ENCODE peak calls at places on chromosomes 1 and 21, in ten cellular contexts. One of them, this sample, is unnamed. For H3K4me1, the result is how much of the 10 kb centered on the place peaks cover.

GRCh38 chr1:214453109-214453722 is 98.2 kb downstream of the PTPN14 start:
- DNase-seq in psoas muscle: no peak
- DNase-seq in cardiac muscle cell: no peak
- DNase-seq in upper lobe of left lung: no peak
- DNase-seq in HCT116: no peak
- DNase-seq in tibial nerve: no peak
- DNase-seq in left ventricle myocardium inferior: no peak
- DNase-seq in GM23338: no peak
- DNase-seq in astrocyte: peak
- DNase-seq in CD8-positive, alpha-beta T cell: no peak
- DNase-seq in this sample: no peak

GRCh38 chr1:56644064-56644940 is 812 bp upstream of the PRKAA2 start:
- DNase-seq in psoas muscle: peak
- DNase-seq in cardiac muscle cell: peak
- DNase-seq in upper lobe of left lung: no peak
- DNase-seq in HCT116: no peak
- DNase-seq in tibial nerve: no peak
- DNase-seq in left ventricle myocardium inferior: no peak
- DNase-seq in GM23338: no peak
- DNase-seq in astrocyte: no peak
- DNase-seq in CD8-positive, alpha-beta T cell: no peak
- DNase-seq in this sample: no peak

GRCh38 chr1:10824821-10825540 is 28.5 kb upstream of the CASZ1 start:
- DNase-seq in psoas muscle: no peak
- DNase-seq in cardiac muscle cell: no peak
- DNase-seq in upper lobe of left lung: no peak
- DNase-seq in HCT116: peak
- DNase-seq in tibial nerve: no peak
- DNase-seq in left ventricle myocardium inferior: no peak
- DNase-seq in GM23338: no peak
- DNase-seq in astrocyte: peak
- DNase-seq in CD8-positive, alpha-beta T cell: no peak
- DNase-seq in this sample: no peak

GRCh38 chr1:108780937-108781574 is 34.6 kb downstream of the STXBP3 start:
- DNase-seq in psoas muscle: no peak
- DNase-seq in cardiac muscle cell: no peak
- DNase-seq in upper lobe of left lung: no peak
- DNase-seq in HCT116: no peak
- DNase-seq in tibial nerve: no peak
- DNase-seq in left ventricle myocardium inferior: no peak
- DNase-seq in GM23338: peak
- DNase-seq in astrocyte: no peak
- DNase-seq in CD8-positive, alpha-beta T cell: no peak
- DNase-seq in this sample: no peak

GRCh38 chr1:81114191-81114590 is 686.5 kb upstream of the ADGRL2 start:
- DNase-seq in psoas muscle: no peak
- DNase-seq in cardiac muscle cell: no peak
- DNase-seq in upper lobe of left lung: no peak
- DNase-seq in HCT116: no peak
- DNase-seq in tibial nerve: no peak
- DNase-seq in left ventricle myocardium inferior: no peak
- DNase-seq in GM23338: peak
- DNase-seq in astrocyte: no peak
- DNase-seq in CD8-positive, alpha-beta T cell: no peak
- DNase-seq in this sample: no peak

GRCh38 chr1:4549933-4550332 is 104.5 kb upstream of the AJAP1 start:
- DNase-seq in psoas muscle: no peak
- DNase-seq in cardiac muscle cell: no peak
- DNase-seq in upper lobe of left lung: no peak
- DNase-seq in HCT116: no peak
- DNase-seq in tibial nerve: no peak
- DNase-seq in left ventricle myocardium inferior: no peak
- DNase-seq in GM23338: peak
- DNase-seq in astrocyte: no peak
- DNase-seq in CD8-positive, alpha-beta T cell: no peak
- DNase-seq in this sample: no peak

GRCh38 chr21:17732306-17732705 is 86.8 kb downstream of the C21orf91 start:
- DNase-seq in psoas muscle: no peak
- DNase-seq in cardiac muscle cell: no peak
- DNase-seq in upper lobe of left lung: no peak
- DNase-seq in HCT116: no peak
- DNase-seq in tibial nerve: no peak
- DNase-seq in left ventricle myocardium inferior: no peak
- DNase-seq in GM23338: no peak
- DNase-seq in astrocyte: peak
- DNase-seq in CD8-positive, alpha-beta T cell: no peak
- DNase-seq in this sample: no peak

GRCh38 chr1:230753586-230754251 is 6.5 kb downstream of the CAPN9 start:
- DNase-seq in psoas muscle: no peak
- DNase-seq in cardiac muscle cell: peak
- DNase-seq in upper lobe of left lung: peak
- DNase-seq in HCT116: peak
- DNase-seq in tibial nerve: no peak
- DNase-seq in left ventricle myocardium inferior: peak
- DNase-seq in GM23338: peak
- DNase-seq in astrocyte: no peak
- DNase-seq in CD8-positive, alpha-beta T cell: no peak
- DNase-seq in this sample: peak

GRCh38 chr1:5910666-5911065 is 81.6 kb downstream of the NPHP4 start:
- DNase-seq in psoas muscle: no peak
- DNase-seq in cardiac muscle cell: no peak
- DNase-seq in upper lobe of left lung: no peak
- DNase-seq in HCT116: no peak
- DNase-seq in tibial nerve: no peak
- DNase-seq in left ventricle myocardium inferior: no peak
- DNase-seq in GM23338: no peak
- DNase-seq in astrocyte: no peak
- DNase-seq in CD8-positive, alpha-beta T cell: no peak
- DNase-seq in this sample: no peak

GRCh38 chr1:158259117-158259516 is 4.9 kb downstream of the CD1A start:
- DNase-seq in psoas muscle: no peak
- DNase-seq in cardiac muscle cell: no peak
- DNase-seq in upper lobe of left lung: no peak
- DNase-seq in HCT116: no peak
- DNase-seq in tibial nerve: no peak
- DNase-seq in left ventricle myocardium inferior: no peak
- DNase-seq in GM23338: no peak
- DNase-seq in astrocyte: no peak
- DNase-seq in CD8-positive, alpha-beta T cell: no peak
- DNase-seq in this sample: no peak

GRCh38 chr1:198340139-198340538 is 183.3 kb downstream of the NEK7 start:
- DNase-seq in psoas muscle: no peak
- DNase-seq in cardiac muscle cell: no peak
- DNase-seq in upper lobe of left lung: no peak
- DNase-seq in HCT116: no peak
- DNase-seq in tibial nerve: no peak
- DNase-seq in left ventricle myocardium inferior: no peak
- DNase-seq in GM23338: no peak
- DNase-seq in astrocyte: no peak
- DNase-seq in CD8-positive, alpha-beta T cell: no peak
- DNase-seq in this sample: no peak

GRCh38 chr21:31915566-31915965 is 42.7 kb downstream of the HUNK start:
- DNase-seq in psoas muscle: no peak
- DNase-seq in cardiac muscle cell: no peak
- DNase-seq in upper lobe of left lung: no peak
- DNase-seq in HCT116: no peak
- DNase-seq in tibial nerve: no peak
- DNase-seq in left ventricle myocardium inferior: no peak
- DNase-seq in GM23338: no peak
- DNase-seq in astrocyte: no peak
- DNase-seq in CD8-positive, alpha-beta T cell: no peak
- DNase-seq in this sample: no peak

GRCh38 chr1:227913969-227914791 is 33.6 kb downstream of the WNT9A start:
- DNase-seq in psoas muscle: no peak
- DNase-seq in cardiac muscle cell: no peak
- DNase-seq in upper lobe of left lung: no peak
- DNase-seq in HCT116: no peak
- DNase-seq in tibial nerve: no peak
- DNase-seq in left ventricle myocardium inferior: no peak
- DNase-seq in GM23338: peak
- DNase-seq in astrocyte: no peak
- DNase-seq in CD8-positive, alpha-beta T cell: no peak
- DNase-seq in this sample: no peak

GRCh38 chr1:36109041-36109679 is 15.9 kb downstream of the COL8A2 start:
- DNase-seq in psoas muscle: no peak
- DNase-seq in cardiac muscle cell: no peak
- DNase-seq in upper lobe of left lung: no peak
- DNase-seq in HCT116: no peak
- DNase-seq in tibial nerve: no peak
- DNase-seq in left ventricle myocardium inferior: no peak
- DNase-seq in GM23338: no peak
- DNase-seq in astrocyte: peak
- DNase-seq in CD8-positive, alpha-beta T cell: peak
- DNase-seq in this sample: no peak

GRCh38 chr21:27246741-27247140 is 279.9 kb upstream of the ADAMTS5 start:
- DNase-seq in psoas muscle: no peak
- DNase-seq in cardiac muscle cell: no peak
- DNase-seq in upper lobe of left lung: no peak
- DNase-seq in HCT116: no peak
- DNase-seq in tibial nerve: no peak
- DNase-seq in left ventricle myocardium inferior: no peak
- DNase-seq in GM23338: no peak
- DNase-seq in astrocyte: peak
- DNase-seq in CD8-positive, alpha-beta T cell: no peak
- DNase-seq in this sample: no peak

GRCh38 chr1:200979574-200980451 is 43.7 kb downstream of the KIF21B start:
- DNase-seq in psoas muscle: no peak
- DNase-seq in cardiac muscle cell: no peak
- DNase-seq in upper lobe of left lung: no peak
- DNase-seq in HCT116: peak
- DNase-seq in tibial nerve: no peak
- DNase-seq in left ventricle myocardium inferior: no peak
- DNase-seq in GM23338: peak
- DNase-seq in astrocyte: no peak
- DNase-seq in CD8-positive, alpha-beta T cell: peak
- DNase-seq in this sample: no peak

GRCh38 chr1:167455786-167456446 is 62.4 kb downstream of the CD247 start:
- DNase-seq in psoas muscle: no peak
- DNase-seq in cardiac muscle cell: peak
- DNase-seq in upper lobe of left lung: no peak
- DNase-seq in HCT116: no peak
- DNase-seq in tibial nerve: no peak
- DNase-seq in left ventricle myocardium inferior: peak
- DNase-seq in GM23338: peak
- DNase-seq in astrocyte: no peak
- DNase-seq in CD8-positive, alpha-beta T cell: no peak
- DNase-seq in this sample: no peak

GRCh38 chr1:221772107-221772506 is 30.2 kb upstream of the DUSP10 start:
- DNase-seq in psoas muscle: no peak
- DNase-seq in cardiac muscle cell: no peak
- DNase-seq in upper lobe of left lung: no peak
- DNase-seq in HCT116: no peak
- DNase-seq in tibial nerve: no peak
- DNase-seq in left ventricle myocardium inferior: no peak
- DNase-seq in GM23338: no peak
- DNase-seq in astrocyte: no peak
- DNase-seq in CD8-positive, alpha-beta T cell: no peak
- DNase-seq in this sample: no peak

GRCh38 chr1:27626031-27626935 is 8.7 kb downstream of the FGR start:
- DNase-seq in psoas muscle: no peak
- DNase-seq in cardiac muscle cell: no peak
- DNase-seq in upper lobe of left lung: no peak
- DNase-seq in HCT116: no peak
- DNase-seq in tibial nerve: no peak
- DNase-seq in left ventricle myocardium inferior: no peak
- DNase-seq in GM23338: no peak
- DNase-seq in astrocyte: no peak
- DNase-seq in CD8-positive, alpha-beta T cell: no peak
- DNase-seq in this sample: no peak
- H3K4me1 ChIP-seq in psoas muscle: under half
- H3K4me1 ChIP-seq in cardiac muscle cell: under half
- H3K4me1 ChIP-seq in upper lobe of left lung: half or more
- H3K4me1 ChIP-seq in HCT116: under half
- H3K4me1 ChIP-seq in tibial nerve: under half
- H3K4me1 ChIP-seq in left ventricle myocardium inferior: half or more
- H3K4me1 ChIP-seq in GM23338: under half
- H3K4me1 ChIP-seq in astrocyte: under half
- H3K4me1 ChIP-seq in CD8-positive, alpha-beta T cell: half or more
- H3K4me1 ChIP-seq in this sample: half or more

DNA sequence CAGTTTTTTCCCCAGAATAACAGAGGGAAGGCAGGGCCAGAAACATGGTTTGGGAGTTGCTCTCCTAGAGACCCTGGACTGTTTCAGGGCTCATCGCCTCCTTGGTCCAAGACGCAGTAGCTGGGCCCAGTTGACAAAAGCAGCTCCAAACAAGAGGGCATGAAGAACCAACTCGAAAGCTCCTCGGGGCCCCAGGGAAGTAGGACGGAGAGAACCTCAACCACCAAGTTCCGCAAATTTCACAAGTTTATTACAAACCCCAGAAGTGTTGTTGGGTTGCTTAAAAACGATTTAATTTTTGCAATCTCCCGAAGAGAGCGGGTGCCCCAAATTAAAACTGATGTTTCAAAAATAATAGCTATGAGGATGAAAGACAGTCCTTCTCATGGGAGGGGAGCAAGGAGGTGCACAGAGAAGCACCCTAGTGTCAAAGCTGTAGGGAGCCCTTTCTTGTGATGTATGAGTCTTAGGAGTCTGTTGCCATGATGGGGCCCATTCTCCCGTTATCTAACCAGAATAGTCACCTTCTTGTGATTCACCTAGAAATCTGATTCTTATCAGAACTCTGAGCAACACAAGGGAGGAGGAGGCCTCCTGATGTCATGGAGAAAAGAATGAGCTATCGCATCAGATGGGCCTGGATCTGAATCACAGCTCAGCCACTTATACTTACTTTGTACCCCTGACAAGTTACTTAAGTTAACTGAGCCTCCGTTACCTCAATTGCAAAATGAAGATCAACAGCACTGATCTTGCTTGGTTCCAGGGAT is 165.7 kb upstream of the IRF2BP2 start:
- DNase-seq in psoas muscle: no peak
- DNase-seq in cardiac muscle cell: no peak
- DNase-seq in upper lobe of left lung: no peak
- DNase-seq in HCT116: no peak
- DNase-seq in tibial nerve: no peak
- DNase-seq in left ventricle myocardium inferior: no peak
- DNase-seq in GM23338: no peak
- DNase-seq in astrocyte: no peak
- DNase-seq in CD8-positive, alpha-beta T cell: no peak
- DNase-seq in this sample: no peak
- H3K4me1 ChIP-seq in psoas muscle: under half
- H3K4me1 ChIP-seq in cardiac muscle cell: under half
- H3K4me1 ChIP-seq in upper lobe of left lung: under half
- H3K4me1 ChIP-seq in HCT116: under half
- H3K4me1 ChIP-seq in tibial nerve: under half
- H3K4me1 ChIP-seq in left ventricle myocardium inferior: under half
- H3K4me1 ChIP-seq in GM23338: under half
- H3K4me1 ChIP-seq in astrocyte: under half
- H3K4me1 ChIP-seq in CD8-positive, alpha-beta T cell: under half
- H3K4me1 ChIP-seq in this sample: under half

GRCh38 chr21:45423968-45424853 is 19.2 kb downstream of the COL18A1 start:
- DNase-seq in psoas muscle: peak
- DNase-seq in cardiac muscle cell: no peak
- DNase-seq in upper lobe of left lung: peak
- DNase-seq in HCT116: no peak
- DNase-seq in tibial nerve: no peak
- DNase-seq in left ventricle myocardium inferior: no peak
- DNase-seq in GM23338: no peak
- DNase-seq in astrocyte: no peak
- DNase-seq in CD8-positive, alpha-beta T cell: no peak
- DNase-seq in this sample: no peak
- H3K4me1 ChIP-seq in psoas muscle: under half
- H3K4me1 ChIP-seq in cardiac muscle cell: under half
- H3K4me1 ChIP-seq in upper lobe of left lung: under half
- H3K4me1 ChIP-seq in HCT116: under half
- H3K4me1 ChIP-seq in tibial nerve: under half
- H3K4me1 ChIP-seq in left ventricle myocardium inferior: under half
- H3K4me1 ChIP-seq in GM23338: under half
- H3K4me1 ChIP-seq in astrocyte: under half
- H3K4me1 ChIP-seq in CD8-positive, alpha-beta T cell: under half
- H3K4me1 ChIP-seq in this sample: under half

GRCh38 chr1:27116697-27117096 is 38.2 kb downstream of the SLC9A1 start:
- DNase-seq in psoas muscle: no peak
- DNase-seq in cardiac muscle cell: no peak
- DNase-seq in upper lobe of left lung: no peak
- DNase-seq in HCT116: no peak
- DNase-seq in tibial nerve: no peak
- DNase-seq in left ventricle myocardium inferior: no peak
- DNase-seq in GM23338: no peak
- DNase-seq in astrocyte: no peak
- DNase-seq in CD8-positive, alpha-beta T cell: no peak
- DNase-seq in this sample: no peak
- H3K4me1 ChIP-seq in psoas muscle: under half
- H3K4me1 ChIP-seq in cardiac muscle cell: under half
- H3K4me1 ChIP-seq in upper lobe of left lung: half or more
- H3K4me1 ChIP-seq in HCT116: under half
- H3K4me1 ChIP-seq in tibial nerve: under half
- H3K4me1 ChIP-seq in left ventricle myocardium inferior: half or more
- H3K4me1 ChIP-seq in GM23338: under half
- H3K4me1 ChIP-seq in astrocyte: under half
- H3K4me1 ChIP-seq in CD8-positive, alpha-beta T cell: under half
- H3K4me1 ChIP-seq in this sample: half or more